ENCODE peak calls at places on chromosome 16, in nine cellular contexts. N is kidney, O is GM23338, L is GM23248, P is A549, S is left ventricle myocardium inferior, Z is suprapubic skin, K is astrocyte of the cerebellum, X is AG09309. C is an unnamed sample.

GRCh38 chr16:11413907-11414595 is 68.8 kb downstream of the RMI2 start:
- DNase-seq in N (no peak), O (no peak), L (no peak), P (no peak), S (no peak), Z (no peak), K (no peak), X (no peak), C (peak)

GRCh38 chr16:5791011-5791410 is 693.4 kb upstream of the EEF2KMT start:
- DNase-seq in N (no peak), O (no peak), L (no peak), P (no peak), S (no peak), Z (no peak), K (peak), X (no peak), C (no peak)

GRCh38 chr16:58937661-58938060 is 203.5 kb upstream of the GOT2 start:
- DNase-seq in N (no peak), O (no peak), L (no peak), P (no peak), S (no peak), Z (no peak), K (no peak), X (no peak), C (no peak)

GRCh38 chr16:16073884-16074781 is 124.7 kb downstream of the ABCC1 start:
- DNase-seq in N (peak), O (peak), L (peak), P (peak), S (no peak), Z (no peak), K (peak), X (peak), C (peak)

GRCh38 chr16:88943741-88944140 is 33.3 kb downstream of the CBFA2T3 start:
- DNase-seq in N (no peak), O (no peak), L (no peak), P (no peak), S (no peak), Z (no peak), K (no peak), X (no peak), C (no peak)

GRCh38 chr16:982152-983043 is 828 bp downstream of the SOX8 start:
- DNase-seq in N (no peak), O (peak), L (no peak), P (no peak), S (no peak), Z (no peak), K (no peak), X (no peak), C (peak)

GRCh38 chr16:78770353-78771091 is 671.1 kb downstream of the WWOX start:
- DNase-seq in N (peak), O (peak), L (peak), P (peak), S (peak), Z (peak), K (no peak), X (no peak), C (peak)

GRCh38 chr16:31246296-31246695 is 13.5 kb upstream of the ITGAM start:
- DNase-seq in N (no peak), O (no peak), L (no peak), P (no peak), S (no peak), Z (no peak), K (no peak), X (no peak), C (no peak)

GRCh38 chr16:23650674-23651073 is 9.4 kb downstream of the DCTN5 start:
- DNase-seq in N (no peak), O (no peak), L (no peak), P (no peak), S (no peak), Z (no peak), K (no peak), X (no peak), C (no peak)

GRCh38 chr16:84979516-84979915 is 31.8 kb downstream of the ZDHHC7 start:
- DNase-seq in N (no peak), O (no peak), L (peak), P (no peak), S (no peak), Z (no peak), K (no peak), X (no peak), C (no peak)

GRCh38 chr16:48503779-48504178 is 106.2 kb downstream of the N4BP1 start:
- DNase-seq in N (no peak), O (no peak), L (peak), P (no peak), S (peak), Z (peak), K (peak), X (peak), C (no peak)

GRCh38 chr16:55476625-55477533 is 2.1 kb upstream of the MMP2 start:
- DNase-seq in N (no peak), O (no peak), L (peak), P (no peak), S (peak), Z (no peak), K (no peak), X (no peak), C (no peak)

GRCh38 chr16:88353232-88353631 is 29.5 kb upstream of the ZNF469 start:
- DNase-seq in N (peak), O (no peak), L (no peak), P (no peak), S (peak), Z (no peak), K (no peak), X (no peak), C (no peak)

GRCh38 chr16:26454102-26454501 is 612.6 kb upstream of the C16orf82 start:
- DNase-seq in N (no peak), O (no peak), L (peak), P (no peak), S (no peak), Z (no peak), K (no peak), X (no peak), C (no peak)

GRCh38 chr16:74605332-74605731 is 1.6 kb downstream of the GLG1 start:
- DNase-seq in N (no peak), O (no peak), L (peak), P (no peak), S (no peak), Z (no peak), K (no peak), X (no peak), C (no peak)
- H3K4me3 ChIP-seq in N (peak), O (peak), L (peak), P (peak), S (peak), Z (peak), K (peak), X (peak), C (peak)

DNA sequence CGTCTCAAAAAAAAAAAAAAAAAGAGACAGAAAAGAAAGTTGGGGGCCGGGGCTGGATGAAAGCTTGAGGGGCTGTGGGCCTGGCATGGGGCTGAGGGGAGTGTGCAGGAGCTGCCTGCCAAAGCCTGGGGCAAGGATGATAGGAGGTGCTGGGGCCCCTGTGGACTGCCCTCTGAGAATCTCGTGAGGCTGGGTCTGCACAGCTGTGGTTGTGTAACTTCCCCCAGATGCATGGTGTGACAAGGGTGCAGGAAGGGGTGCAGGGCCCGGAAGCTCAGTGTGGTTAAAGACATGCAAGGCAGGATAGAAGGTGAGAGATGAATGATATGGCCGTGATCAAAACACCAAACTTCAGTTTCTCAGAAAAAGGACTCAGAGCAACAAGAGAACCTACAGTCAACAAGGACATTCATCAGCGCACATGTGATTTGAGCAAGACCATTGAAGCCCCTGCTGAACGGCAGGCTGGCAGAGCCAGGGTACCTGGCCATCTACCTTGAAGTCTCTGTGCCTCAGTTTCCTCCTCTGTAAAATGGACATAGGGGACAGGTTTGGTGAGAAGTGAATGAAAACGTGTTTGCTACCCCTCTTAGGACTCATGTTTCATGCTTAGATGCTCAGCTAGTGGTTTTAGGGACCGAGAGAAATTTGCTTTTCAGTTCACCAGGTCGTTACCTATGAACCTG is 9.6 kb downstream of the IL32 start:
- DNase-seq in N (peak), O (no peak), L (no peak), P (no peak), S (no peak), Z (no peak), K (no peak), X (no peak), C (no peak)
- H3K4me3 ChIP-seq in N (no peak), O (no peak), L (no peak), P (no peak), S (no peak), Z (no peak), K (no peak), X (no peak), C (no peak)

DNA sequence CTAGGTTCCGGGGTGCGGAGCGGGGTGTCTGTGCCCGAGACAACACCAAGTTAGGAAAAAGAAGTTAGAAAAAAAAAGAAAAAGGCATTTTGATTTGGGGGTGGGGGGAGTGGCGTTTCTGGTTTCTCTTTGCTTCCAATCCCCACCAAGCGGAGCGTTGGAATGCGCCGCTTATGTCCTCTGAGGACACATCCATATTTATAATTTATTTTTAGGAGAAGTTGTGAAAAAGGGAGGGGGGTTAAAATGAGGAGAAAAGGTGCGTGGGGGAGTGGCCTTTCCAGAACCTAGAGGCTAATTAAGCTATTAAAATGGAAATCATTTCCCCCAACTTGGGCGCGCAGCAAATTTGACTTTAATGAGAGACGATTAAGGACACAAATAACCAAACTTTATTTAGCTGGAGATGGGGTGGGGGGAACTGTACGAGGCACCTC is 232.1 kb downstream of the MRTFB start:
- DNase-seq in N (peak), O (peak), L (peak), P (no peak), S (no peak), Z (no peak), K (no peak), X (no peak), C (no peak)
- H3K4me3 ChIP-seq in N (peak), O (peak), L (peak), P (peak), S (peak), Z (peak), K (peak), X (peak), C (peak)

GRCh38 chr16:66364117-66364958 is 2.2 kb upstream of the CDH5 start:
- DNase-seq in N (peak), O (no peak), L (peak), P (no peak), S (peak), Z (no peak), K (peak), X (no peak), C (peak)
- H3K4me3 ChIP-seq in N (no peak), O (no peak), L (no peak), P (no peak), S (peak), Z (no peak), K (no peak), X (no peak), C (no peak)